ENCODE peak calls at places on chromosomes 2 and 18, in nine cellular contexts. Q, P, F, R, E, T, V, B and M are unnamed samples.

GRCh38 chr2:68747413-68747812 is 12.8 kb downstream of the ARHGAP25 start:
- DNase-seq in Q (no peak), P (no peak), F (no peak), R (no peak), E (no peak), T (no peak), V (no peak), B (no peak), M (no peak)

GRCh38 chr18:26902296-26902695 is 36.8 kb upstream of the AQP4 start:
- DNase-seq in Q (no peak), P (no peak), F (no peak), R (no peak), E (no peak), T (no peak), V (no peak), B (no peak), M (no peak)

GRCh38 chr18:3538456-3538855 is 88.5 kb downstream of the TGIF1 start:
- DNase-seq in Q (no peak), P (peak), F (no peak), R (no peak), E (no peak), T (no peak), V (no peak), B (no peak), M (no peak)

GRCh38 chr2:11933854-11934253 is 187.4 kb downstream of the LPIN1 start:
- DNase-seq in Q (no peak), P (no peak), F (no peak), R (no peak), E (no peak), T (no peak), V (peak), B (no peak), M (no peak)

GRCh38 chr2:235810297-235810696 is 316.5 kb downstream of the AGAP1 start:
- DNase-seq in Q (no peak), P (no peak), F (no peak), R (no peak), E (no peak), T (no peak), V (no peak), B (no peak), M (no peak)

GRCh38 chr2:39743170-39743851 is 35.7 kb downstream of the THUMPD2 start:
- DNase-seq in Q (no peak), P (peak), F (no peak), R (no peak), E (peak), T (no peak), V (no peak), B (peak), M (no peak)

GRCh38 chr2:61853848-61854434 is at the start of gene FAM161A:
- DNase-seq in Q (peak), P (peak), F (peak), R (peak), E (peak), T (peak), V (peak), B (peak), M (peak)

GRCh38 chr2:9631976-9632700 is 1.3 kb upstream of the YWHAQ start:
- DNase-seq in Q (peak), P (no peak), F (no peak), R (no peak), E (no peak), T (no peak), V (no peak), B (no peak), M (no peak)

GRCh38 chr18:79890638-79891037 is 60.8 kb downstream of the SLC66A2 start:
- DNase-seq in Q (no peak), P (no peak), F (no peak), R (no peak), E (no peak), T (no peak), V (no peak), B (no peak), M (no peak)

GRCh38 chr2:53275743-53276142 is 491.9 kb upstream of the CHAC2 start:
- DNase-seq in Q (no peak), P (no peak), F (no peak), R (no peak), E (no peak), T (no peak), V (no peak), B (no peak), M (no peak)

GRCh38 chr18:50194623-50195532 is at the start of gene MYO5B:
- DNase-seq in Q (no peak), P (no peak), F (peak), R (peak), E (no peak), T (peak), V (peak), B (no peak), M (peak)

GRCh38 chr18:66548747-66549146 is 55.1 kb downstream of the CDH19 start:
- DNase-seq in Q (no peak), P (peak), F (no peak), R (no peak), E (no peak), T (no peak), V (peak), B (no peak), M (no peak)

GRCh38 chr2:19745318-19746136 is 156.3 kb downstream of the TTC32 start:
- DNase-seq in Q (no peak), P (no peak), F (no peak), R (no peak), E (no peak), T (no peak), V (no peak), B (no peak), M (no peak)

GRCh38 chr2:240603846-240604245 is 17.3 kb downstream of the CAPN10 start:
- DNase-seq in Q (no peak), P (no peak), F (peak), R (no peak), E (no peak), T (no peak), V (no peak), B (no peak), M (no peak)

GRCh38 chr2:15691586-15692310 is 100.1 kb downstream of the DDX1 start:
- DNase-seq in Q (no peak), P (no peak), F (no peak), R (no peak), E (no peak), T (no peak), V (no peak), B (no peak), M (no peak)

GRCh38 chr2:132816234-132816633 is 146.2 kb upstream of the LYPD1 start:
- DNase-seq in Q (no peak), P (no peak), F (no peak), R (peak), E (peak), T (no peak), V (no peak), B (no peak), M (no peak)

GRCh38 chr2:199589303-199589702 is 131.6 kb upstream of the SATB2 start:
- DNase-seq in Q (no peak), P (no peak), F (no peak), R (no peak), E (peak), T (no peak), V (no peak), B (peak), M (no peak)

GRCh38 chr2:43174368-43175186 is 51.8 kb downstream of the ZFP36L2 start:
- DNase-seq in Q (peak), P (no peak), F (no peak), R (no peak), E (no peak), T (no peak), V (peak), B (no peak), M (no peak)

GRCh38 chr2:209425082-209426071 is 1.5 kb downstream of the MAP2 start:
- DNase-seq in Q (no peak), P (peak), F (peak), R (peak), E (peak), T (peak), V (peak), B (peak), M (peak)

GRCh38 chr18:60358516-60358915 is 14.1 kb downstream of the MC4R start:
- DNase-seq in Q (no peak), P (peak), F (no peak), R (no peak), E (peak), T (no peak), V (no peak), B (no peak), M (no peak)

GRCh38 chr2:142868281-142868762 is 9.1 kb upstream of the KYNU start:
- DNase-seq in Q (peak), P (no peak), F (peak), R (peak), E (no peak), T (peak), V (peak), B (no peak), M (no peak)

GRCh38 chr2:70143314-70144150 is 47.3 kb downstream of the C2orf42 start:
- DNase-seq in Q (peak), P (peak), F (peak), R (peak), E (peak), T (peak), V (peak), B (no peak), M (peak)

GRCh38 chr2:210523650-210524289 is 32.6 kb upstream of the CPS1 start:
- DNase-seq in Q (no peak), P (no peak), F (no peak), R (no peak), E (no peak), T (no peak), V (no peak), B (no peak), M (no peak)

GRCh38 chr18:22558945-22559385 is 141.2 kb upstream of the CTAGE1 start:
- DNase-seq in Q (peak), P (peak), F (peak), R (peak), E (peak), T (peak), V (no peak), B (no peak), M (no peak)

GRCh38 chr2:68824831-68825230 is 46.4 kb downstream of the BMP10 start:
- DNase-seq in Q (no peak), P (peak), F (no peak), R (no peak), E (peak), T (no peak), V (no peak), B (peak), M (no peak)

GRCh38 chr2:20447437-20448245 is 767 bp downstream of the RHOB start:
- DNase-seq in Q (peak), P (peak), F (peak), R (peak), E (peak), T (peak), V (peak), B (no peak), M (no peak)

GRCh38 chr2:108988796-108989713 is at the start of gene EDAR:
- DNase-seq in Q (no peak), P (peak), F (peak), R (peak), E (peak), T (peak), V (peak), B (peak), M (no peak)

GRCh38 chr18:56402872-56403516 is 235.4 kb downstream of the TXNL1 start:
- DNase-seq in Q (no peak), P (peak), F (no peak), R (peak), E (peak), T (peak), V (no peak), B (peak), M (no peak)

GRCh38 chr2:99106905-99107304 is 34.6 kb upstream of the C2orf15 start:
- DNase-seq in Q (no peak), P (no peak), F (no peak), R (no peak), E (no peak), T (no peak), V (no peak), B (no peak), M (no peak)

GRCh38 chr18:60549338-60549960 is 176.9 kb upstream of the MC4R start:
- DNase-seq in Q (no peak), P (peak), F (no peak), R (peak), E (peak), T (no peak), V (peak), B (peak), M (peak)

GRCh38 chr2:168780671-168781071 is 21.8 kb upstream of the NOSTRIN start:
- DNase-seq in Q (no peak), P (no peak), F (no peak), R (peak), E (no peak), T (peak), V (no peak), B (no peak), M (no peak)

GRCh38 chr18:36706313-36706881 is 122.4 kb downstream of the TPGS2 start:
- DNase-seq in Q (no peak), P (no peak), F (no peak), R (no peak), E (no peak), T (no peak), V (no peak), B (peak), M (no peak)

GRCh38 chr2:205682239-205683021 is at the start of gene NRP2:
- DNase-seq in Q (peak), P (peak), F (peak), R (peak), E (peak), T (peak), V (peak), B (no peak), M (no peak)

GRCh38 chr2:61436092-61436491 is 34.8 kb downstream of the USP34 start:
- DNase-seq in Q (no peak), P (peak), F (no peak), R (no peak), E (no peak), T (no peak), V (no peak), B (no peak), M (no peak)

GRCh38 chr2:98086491-98087446 is at the start of gene VWA3B:
- DNase-seq in Q (no peak), P (peak), F (peak), R (peak), E (peak), T (peak), V (peak), B (no peak), M (peak)

GRCh38 chr18:34117319-34117718 is 107.4 kb downstream of the NOL4 start:
- DNase-seq in Q (no peak), P (no peak), F (no peak), R (no peak), E (no peak), T (no peak), V (no peak), B (no peak), M (no peak)

DNA sequence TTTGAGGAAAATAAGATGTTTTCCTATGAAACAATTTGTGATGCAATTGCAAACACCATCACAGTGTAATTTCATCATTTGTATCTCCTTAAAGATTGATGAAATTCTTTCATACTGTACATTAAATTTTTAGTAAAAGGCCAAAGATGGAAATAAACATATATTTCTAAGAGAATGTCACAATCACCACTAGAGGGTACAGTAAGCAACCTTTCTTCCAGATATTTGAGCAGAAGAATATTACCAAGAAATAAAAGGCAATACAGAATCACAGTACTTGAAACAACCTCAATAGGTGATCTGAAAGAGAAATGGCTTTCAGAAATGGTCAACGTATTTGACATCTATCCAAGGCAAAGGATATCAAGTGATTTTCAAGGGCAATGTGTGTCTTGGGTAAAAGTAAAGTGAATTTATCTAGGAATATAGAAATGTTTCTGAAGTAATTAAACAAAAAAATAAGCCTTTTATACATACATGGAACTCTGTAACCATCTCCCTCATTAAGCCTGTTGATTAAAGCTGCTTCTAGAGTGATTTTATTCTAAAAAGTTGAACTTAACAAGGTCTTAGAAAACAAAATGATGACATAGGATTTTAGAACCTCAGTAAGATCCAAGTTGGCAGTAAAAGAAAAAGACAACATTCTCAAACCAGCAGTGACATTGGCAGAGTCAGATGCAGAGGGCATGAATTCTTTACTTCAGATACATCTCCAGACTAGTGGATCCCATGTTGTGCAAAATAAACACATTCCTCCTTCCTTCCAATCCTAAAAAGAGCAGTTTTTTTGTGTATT is 90.3 kb upstream of the SESTD1 start:
- DNase-seq in Q (no peak), P (peak), F (no peak), R (no peak), E (peak), T (no peak), V (no peak), B (no peak), M (no peak)
- TF ChIP-seq CTCF in Q (no peak), P (peak), F (no peak), R (peak), E (peak), T (peak), V (no peak), B (no peak), M (peak)

GRCh38 chr2:150477347-150477746 is 10.1 kb downstream of the RND3 start:
- DNase-seq in Q (no peak), P (no peak), F (no peak), R (no peak), E (peak), T (no peak), V (no peak), B (no peak), M (no peak)
- H3K4me3 ChIP-seq in Q (peak), P (no peak), F (no peak), R (peak), E (no peak), T (no peak), V (no peak), B (no peak), M (no peak)

GRCh38 chr2:32946314-32947075 is at the start of gene LTBP1:
- DNase-seq in Q (peak), P (peak), F (peak), R (peak), E (peak), T (peak), V (peak), B (peak), M (no peak)
- TF ChIP-seq CTCF in Q (peak), P (peak), F (no peak), R (peak), E (peak), T (peak), V (peak), B (peak), M (peak)

DNA sequence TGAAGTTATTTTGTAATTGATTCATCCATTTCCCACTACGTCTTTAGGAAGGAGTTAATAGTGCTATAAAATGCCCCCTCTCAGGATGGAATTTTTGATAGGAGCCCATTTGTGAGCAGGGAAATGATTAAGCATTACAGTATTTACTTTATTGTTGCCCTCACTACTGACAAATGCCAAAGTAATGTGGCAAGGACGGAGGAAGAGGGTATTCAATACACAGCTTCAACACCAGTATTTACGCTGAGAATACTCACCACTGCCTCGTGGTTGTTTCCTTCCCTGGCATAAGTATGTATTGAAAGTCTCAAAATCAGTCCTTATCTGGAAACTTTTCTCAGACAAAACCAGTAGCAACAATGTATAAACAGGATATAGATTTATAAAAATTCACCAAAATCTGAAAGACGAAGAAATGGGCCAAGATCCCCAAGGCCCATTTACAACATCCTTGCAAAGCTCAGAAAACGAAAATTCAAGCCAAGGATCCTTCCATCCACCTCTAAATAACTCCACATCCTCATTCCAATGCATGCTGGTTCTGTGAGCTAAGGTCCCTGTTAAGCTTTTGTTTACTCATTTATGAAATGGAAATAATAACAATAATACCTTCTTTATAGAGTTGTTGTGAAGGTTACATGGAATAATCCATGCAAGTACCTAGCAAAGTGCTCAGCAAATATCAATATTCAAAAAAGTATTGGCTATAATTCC is 29.3 kb downstream of the FEZ2 start:
- DNase-seq in Q (no peak), P (peak), F (no peak), R (peak), E (peak), T (no peak), V (no peak), B (no peak), M (no peak)
- H3K4me3 ChIP-seq in Q (no peak), P (peak), F (no peak), R (peak), E (no peak), T (no peak), V (no peak), B (no peak), M (no peak)

DNA sequence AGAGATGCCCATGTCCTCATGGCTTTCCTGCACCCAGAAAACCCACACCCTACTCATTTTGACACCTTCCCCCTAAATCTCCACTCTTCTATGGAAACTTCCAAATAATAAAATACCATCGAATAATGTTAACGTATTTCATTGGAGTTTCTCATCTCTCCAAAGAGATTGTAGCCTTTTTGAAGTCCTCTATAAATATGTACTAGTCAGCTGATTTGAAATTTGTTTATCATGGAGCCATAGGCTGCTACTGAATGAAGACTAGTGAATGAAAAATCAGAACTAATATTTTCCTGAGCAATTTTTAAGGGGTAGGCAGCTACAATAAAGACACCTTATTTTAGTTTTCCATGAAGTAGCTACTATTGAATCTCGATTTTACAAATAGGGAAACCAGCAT is 226.1 kb upstream of the EPAS1 start:
- DNase-seq in Q (no peak), P (no peak), F (no peak), R (no peak), E (no peak), T (no peak), V (no peak), B (no peak), M (no peak)
- TF ChIP-seq CTCF in Q (no peak), P (no peak), F (no peak), R (no peak), E (no peak), T (no peak), V (no peak), B (no peak), M (no peak)

DNA sequence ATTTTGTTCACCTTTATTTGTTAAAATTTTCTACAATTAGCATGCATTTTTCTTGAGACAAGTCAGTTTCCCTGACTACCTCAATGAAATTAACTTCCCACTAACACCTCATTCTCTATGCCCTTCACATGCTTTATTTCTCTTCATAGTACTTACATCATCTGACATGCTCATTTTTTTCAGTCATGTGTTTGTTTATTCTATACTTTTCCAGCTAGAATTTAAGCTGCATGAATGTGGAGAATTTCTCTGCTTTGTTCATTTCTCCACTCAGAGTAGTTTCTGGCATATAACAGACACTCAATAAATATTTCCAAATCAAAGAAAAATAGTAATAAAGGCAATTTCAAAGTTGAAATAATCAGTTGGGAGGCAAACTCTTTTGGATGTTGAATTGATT is 78.9 kb upstream of the SCN7A start:
- DNase-seq in Q (no peak), P (no peak), F (no peak), R (no peak), E (no peak), T (no peak), V (no peak), B (no peak), M (no peak)
- H3K4me3 ChIP-seq in Q (no peak), P (no peak), F (no peak), R (no peak), E (no peak), T (no peak), V (no peak), B (no peak), M (no peak)